ENCODE peak calls at places on chromosomes 6 and 20, in five cellular contexts. Y is NCI-H1105; S is stimulated activated naive CD4-positive, alpha-beta T cell; P is cardiac fibroblast; Z is dermis blood vessel endothelial cell. O is an unnamed sample.

GRCh38 chr20:52812231-52812847 is 159.8 kb upstream of the TSHZ2 start:
- DNase-seq in S (no peak), Z (no peak), Y (no peak), P (no peak), O (no peak)

GRCh38 chr20:46699651-46700359 is 9.6 kb upstream of the SLC2A10 start:
- DNase-seq in Y (no peak), S (no peak), P (peak), Z (peak), O (no peak)

GRCh38 chr6:8047466-8048292 is 16.5 kb downstream of the BLOC1S5 start:
- DNase-seq in Z (peak), Y (no peak), S (no peak), P (peak), O (no peak)

GRCh38 chr6:8278562-8278961 is 156.8 kb downstream of the SLC35B3 start:
- DNase-seq in Y (no peak), S (no peak), P (no peak), Z (no peak), O (no peak)

GRCh38 chr6:1348675-1349074 is 36.8 kb downstream of the FOXQ1 start:
- DNase-seq in Z (peak), Y (no peak), S (no peak), P (peak), O (no peak)

GRCh38 chr20:39468703-39469102 is 506.6 kb downstream of the DHX35 start:
- DNase-seq in P (no peak), Z (no peak), S (no peak), Y (no peak), O (no peak)

GRCh38 chr20:46065006-46065405 is 24.8 kb downstream of the NCOA5 start:
- DNase-seq in Y (no peak), Z (no peak), P (no peak), S (no peak), O (no peak)

GRCh38 chr6:105326838-105327745 is 75.8 kb downstream of the PREP start:
- DNase-seq in P (no peak), S (no peak), Z (peak), Y (peak), O (peak)

GRCh38 chr6:56902551-56903464 is 52.1 kb upstream of the BEND6 start:
- DNase-seq in Y (peak), Z (peak), S (peak), P (peak), O (peak)

GRCh38 chr20:24437322-24438090 is 31.9 kb upstream of the SYNDIG1 start:
- DNase-seq in S (no peak), Z (no peak), P (no peak), Y (no peak), O (no peak)

GRCh38 chr6:85856235-85856634 is 213.5 kb upstream of the SYNCRIP start:
- DNase-seq in Z (no peak), P (no peak), S (no peak), Y (no peak), O (no peak)

GRCh38 chr6:44084231-44085014 is 42.8 kb downstream of the MRPL14 start:
- DNase-seq in P (no peak), Z (no peak), S (no peak), Y (no peak), O (no peak)

GRCh38 chr20:64256282-64256947 is 867 bp downstream of the PCMTD2 start:
- DNase-seq in Y (no peak), Z (no peak), S (peak), P (no peak), O (no peak)

GRCh38 chr6:127864701-127865100 is 36.2 kb downstream of the THEMIS start:
- DNase-seq in S (no peak), Z (no peak), Y (no peak), P (no peak), O (no peak)

GRCh38 chr6:143337201-143337949 is 113.1 kb downstream of the ADAT2 start:
- DNase-seq in Y (no peak), S (peak), P (peak), Z (peak), O (peak)

GRCh38 chr20:53599378-53599777 is 5.7 kb upstream of the ZNF217 start:
- DNase-seq in P (no peak), Z (no peak), S (no peak), Y (no peak), O (no peak)

GRCh38 chr20:50528804-50529351 is 18.7 kb downstream of the PTPN1 start:
- DNase-seq in P (peak), Y (no peak), S (no peak), Z (peak), O (no peak)

GRCh38 chr6:20404641-20405032 is 3.0 kb downstream of the E2F3 start:
- DNase-seq in Y (peak), Z (peak), P (peak), S (peak), O (peak)

GRCh38 chr20:21513881-21514540 is at the start of gene NKX2-2:
- DNase-seq in P (no peak), Y (no peak), Z (no peak), S (no peak), O (no peak)

GRCh38 chr20:17912916-17913315 is 55.7 kb downstream of the SNX5 start:
- DNase-seq in S (no peak), P (no peak), Y (no peak), Z (no peak), O (no peak)

GRCh38 chr6:221531-222349 is 70.5 kb upstream of the DUSP22 start:
- DNase-seq in P (no peak), Y (no peak), S (no peak), Z (no peak), O (no peak)

GRCh38 chr6:9250852-9251251 is 815.5 kb upstream of the SLC35B3 start:
- DNase-seq in Z (peak), S (no peak), Y (peak), P (peak), O (peak)

GRCh38 chr20:50019466-50020256 is 36.9 kb downstream of the SNAI1 start:
- DNase-seq in S (no peak), P (no peak), Z (no peak), Y (no peak), O (no peak)

GRCh38 chr6:13548500-13549210 is 25.7 kb upstream of the SIRT5 start:
- DNase-seq in S (no peak), Z (no peak), P (no peak), Y (no peak), O (no peak)

GRCh38 chr6:98203170-98203806 is 631.1 kb upstream of the POU3F2 start:
- DNase-seq in Y (no peak), Z (no peak), P (no peak), S (peak), O (no peak)

GRCh38 chr6:36751091-36751490 is 53.5 kb downstream of the RAB44 start:
- DNase-seq in Y (no peak), P (no peak), S (no peak), Z (no peak), O (no peak)

GRCh38 chr20:59807909-59808728 is 125.3 kb downstream of the SYCP2 start:
- DNase-seq in P (no peak), Z (no peak), S (no peak), Y (no peak), O (no peak)

GRCh38 chr6:119034827-119035458 is 43.5 kb downstream of the FAM184A start:
- DNase-seq in P (peak), S (no peak), Z (peak), Y (no peak), O (no peak)

GRCh38 chr20:19737025-19737424 is 21.0 kb upstream of the RIN2 start:
- DNase-seq in Z (no peak), P (peak), Y (no peak), S (no peak), O (no peak)

GRCh38 chr6:111812080-111813038 is 60.9 kb downstream of the FYN start:
- DNase-seq in S (no peak), P (peak), Z (no peak), Y (no peak), O (no peak)

O was measured in COR-L47.